ENCODE peak calls at places on chromosomes 16 and 17, in ten cellular contexts. Z is activated naive CD4-positive, alpha-beta T cell treated with anti-CD3 and anti-CD28 coated beads, Interleukin-2, amount 50 U/mL, for 72 hours; F is CD4-positive, alpha-beta T cell; O is pancreas; X is NCI-H2081 treated with DMSO at 0.1 percent for 48 hours; K is stimulated activated CD4-positive, alpha-beta T cell treated with anti-CD3 and anti-CD28 coated beads, Interleukin-4, amount 100 ng/mL, for 24 hours; Y is CD4-positive, alpha-beta memory T cell; B is ovary; G is pons; R is posterior cingulate gyrus. L is an unnamed sample.

GRCh38 chr16:28087675-28088285 is 24.3 kb upstream of the GSG1L start:
- DNase-seq in Z (no peak), F (no peak), O (no peak), X (no peak), K (no peak), Y (no peak), B (no peak), G (no peak), R (peak), L (no peak)

GRCh38 chr16:49484454-49484853 is 110.8 kb downstream of the C16orf78 start:
- DNase-seq in Z (no peak), F (no peak), O (peak), X (no peak), K (no peak), Y (no peak), B (peak), G (peak), R (no peak), L (no peak)

GRCh38 chr16:22346463-22346862 is 28.0 kb downstream of the CDR2 start:
- DNase-seq in Z (no peak), F (no peak), O (no peak), X (no peak), K (no peak), Y (no peak), B (no peak), G (peak), R (no peak), L (no peak)

GRCh38 chr16:14202697-14203096 is 131.6 kb downstream of the MRTFB start:
- DNase-seq in Z (no peak), F (no peak), O (no peak), X (peak), K (no peak), Y (no peak), B (no peak), G (no peak), R (no peak), L (no peak)

GRCh38 chr17:28466521-28467048 is 6.9 kb upstream of the SLC13A2 start:
- DNase-seq in Z (no peak), F (no peak), O (no peak), X (no peak), K (no peak), Y (no peak), B (no peak), G (no peak), R (no peak), L (no peak)

GRCh38 chr16:54121539-54122295 is 164.9 kb downstream of the IRX3 start:
- DNase-seq in Z (no peak), F (no peak), O (no peak), X (no peak), K (no peak), Y (no peak), B (no peak), G (no peak), R (no peak), L (no peak)

GRCh38 chr17:6894206-6894528 is 62.6 kb upstream of the TEKT1 start:
- DNase-seq in Z (peak), F (no peak), O (no peak), X (no peak), K (no peak), Y (no peak), B (no peak), G (no peak), R (peak), L (no peak)

GRCh38 chr16:25051446-25052160 is 36.4 kb upstream of the ARHGAP17 start:
- DNase-seq in Z (no peak), F (no peak), O (no peak), X (no peak), K (peak), Y (no peak), B (no peak), G (no peak), R (no peak), L (no peak)

GRCh38 chr17:80101946-80102706 is 745 bp downstream of the GAA start:
- DNase-seq in Z (peak), F (no peak), O (peak), X (no peak), K (peak), Y (no peak), B (no peak), G (peak), R (peak), L (no peak)

GRCh38 chr16:83807710-83808572 is at the start of gene HSBP1:
- DNase-seq in Z (peak), F (peak), O (peak), X (peak), K (peak), Y (peak), B (peak), G (peak), R (peak), L (peak)

GRCh38 chr16:2386990-2387389 is 42.3 kb upstream of the CCNF start:
- DNase-seq in Z (no peak), F (no peak), O (no peak), X (no peak), K (no peak), Y (no peak), B (no peak), G (no peak), R (no peak), L (no peak)